ENCODE peak calls at places on chromosomes 13 and 19, in six cellular contexts. U is AG09319, D is adrenal gland, Q is kidney epithelial cell, Z is AG09309, M is neural progenitor cell. X is an unnamed sample.

GRCh38 chr13:60167121-60167520 is 3.4 kb upstream of the DIAPH3 start:
- DNase-seq in U (no peak), Z (no peak), Q (no peak), M (no peak), D (no peak), X (no peak)

GRCh38 chr13:36819064-36819810 is at the start of gene RFXAP:
- DNase-seq in Q (peak), Z (peak), M (peak), U (peak), D (peak), X (peak)

GRCh38 chr19:5889288-5889971 is 14.2 kb downstream of the NDUFA11 start:
- DNase-seq in D (no peak), Z (no peak), U (no peak), M (no peak), Q (no peak), X (no peak)

GRCh38 chr13:44768775-44769578 is 192.8 kb upstream of the TSC22D1 start:
- DNase-seq in Z (peak), U (no peak), M (no peak), D (no peak), Q (no peak), X (no peak)

GRCh38 chr19:17041994-17042393 is 15.4 kb upstream of the CPAMD8 start:
- DNase-seq in Q (no peak), D (peak), Z (no peak), M (no peak), U (peak), X (no peak)

GRCh38 chr13:63696055-63696454 is 2280.4 kb upstream of the PCDH20 start:
- DNase-seq in U (no peak), D (no peak), M (no peak), Z (no peak), Q (no peak), X (no peak)

GRCh38 chr19:10550336-10550735 is 6.6 kb downstream of the ATG4D start:
- DNase-seq in M (no peak), Q (no peak), Z (no peak), U (no peak), D (no peak), X (no peak)

GRCh38 chr13:23289917-23290357 is 109.2 kb downstream of the SGCG start:
- DNase-seq in Q (no peak), D (no peak), Z (no peak), U (no peak), M (no peak), X (no peak)

GRCh38 chr13:112222971-112223370 is 153.2 kb upstream of the SPACA7 start:
- DNase-seq in M (no peak), U (no peak), D (no peak), Z (no peak), Q (no peak), X (no peak)

GRCh38 chr19:4699826-4700572 is 23.6 kb downstream of the DPP9 start:
- DNase-seq in U (no peak), M (no peak), Q (no peak), Z (no peak), D (no peak), X (no peak)

GRCh38 chr13:113208424-113209335 is at the start of gene PCID2:
- DNase-seq in M (peak), Q (peak), U (peak), Z (peak), D (peak), X (peak)

GRCh38 chr19:57052102-57052501 is 67.7 kb upstream of the USP29 start:
- DNase-seq in Z (no peak), Q (no peak), M (no peak), U (no peak), D (no peak), X (no peak)

GRCh38 chr19:57056972-57057371 is 62.8 kb upstream of the USP29 start:
- DNase-seq in U (no peak), Z (no peak), M (no peak), D (peak), Q (no peak), X (no peak)

GRCh38 chr19:57053401-57053800 is 66.4 kb upstream of the USP29 start:
- DNase-seq in Z (no peak), D (no peak), Q (no peak), U (no peak), M (no peak), X (no peak)

GRCh38 chr19:57058871-57059270 is 60.9 kb upstream of the USP29 start:
- DNase-seq in D (no peak), M (no peak), Z (no peak), U (no peak), Q (no peak), X (no peak)

DNA sequence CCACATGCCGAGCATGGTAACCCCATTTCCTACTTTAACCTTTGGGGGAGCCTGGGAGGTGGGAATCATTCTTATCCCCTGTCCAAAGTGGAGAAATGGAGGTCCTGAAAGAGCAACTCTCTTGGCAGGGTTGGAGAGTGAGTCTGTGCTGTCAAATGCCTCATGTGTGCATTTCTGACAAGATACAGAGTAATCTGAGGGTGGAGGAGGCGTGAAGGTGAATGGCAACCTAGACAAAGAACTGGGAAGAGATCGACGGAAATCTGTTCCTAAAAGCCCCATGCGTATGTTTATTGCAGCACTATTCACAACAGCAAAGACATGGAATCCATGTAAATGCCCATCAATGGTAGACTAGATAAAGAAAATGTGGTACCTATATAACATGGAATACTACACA is 63.8 kb upstream of the USP29 start:
- DNase-seq in D (no peak), Z (no peak), Q (no peak), M (no peak), U (no peak), X (no peak)
- TF ChIP-seq CTCF in D (no peak), Z (no peak), Q (no peak), M (no peak), U (no peak), X (no peak)

DNA sequence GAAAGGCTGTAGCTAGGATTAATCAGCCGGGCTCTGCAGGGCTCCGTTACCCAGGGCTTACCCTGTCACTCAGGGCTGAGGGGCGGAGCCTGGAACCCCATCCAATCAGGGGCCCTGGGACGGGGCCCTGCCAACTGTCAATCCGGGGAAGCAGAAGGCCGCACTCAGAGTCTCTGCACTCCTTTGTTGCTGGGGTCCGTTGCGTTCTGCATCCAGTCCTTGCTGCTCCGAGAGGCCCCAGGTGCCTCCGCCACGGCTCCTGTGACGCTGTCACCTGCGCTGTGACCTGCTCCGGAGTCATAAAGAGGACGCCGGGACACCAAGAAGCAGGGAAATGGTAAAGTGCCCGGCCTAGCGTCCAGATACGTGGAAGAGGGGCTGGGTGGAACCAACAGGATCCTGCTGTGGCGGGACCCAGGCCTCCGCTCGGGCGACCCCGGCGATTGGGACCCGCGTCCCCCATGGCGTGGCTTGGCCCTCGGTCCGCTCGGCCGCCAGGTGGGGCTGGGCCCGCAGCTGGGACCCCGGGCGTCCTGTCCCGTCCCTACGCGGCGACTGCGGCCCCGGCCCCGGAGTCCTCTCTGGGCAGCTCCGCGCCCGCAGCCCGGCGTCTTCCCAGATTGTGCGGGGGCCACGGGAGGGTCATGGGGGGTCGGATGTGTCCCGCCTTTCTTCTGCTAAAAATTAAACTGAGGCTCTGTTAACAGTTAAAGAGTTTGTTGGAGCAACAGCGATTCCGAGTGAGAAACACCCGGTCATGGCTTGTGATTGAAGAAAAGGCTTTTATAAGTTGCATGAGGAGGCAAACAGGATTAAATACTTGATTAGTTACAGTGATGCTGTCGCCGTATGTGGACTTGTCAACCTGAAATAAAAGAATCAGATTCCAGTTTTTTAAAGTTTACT is at the start of gene ZNF491:
- DNase-seq in Q (peak), D (peak), U (peak), Z (peak), M (peak), X (no peak)
- TF ChIP-seq CTCF in Q (no peak), D (no peak), U (no peak), Z (peak), M (peak), X (no peak)

GRCh38 chr19:861756-862528 is 2.5 kb downstream of the CFD start:
- DNase-seq in D (peak), Q (no peak), U (no peak), Z (no peak), M (peak), X (peak)
- TF ChIP-seq CTCF in D (peak), Q (peak), U (no peak), Z (no peak), M (peak), X (no peak)

GRCh38 chr13:99606322-99607089 is 105.2 kb downstream of the TM9SF2 start:
- DNase-seq in U (peak), Z (no peak), Q (peak), M (peak), D (peak), X (peak)
- TF ChIP-seq CTCF in U (no peak), Z (no peak), Q (no peak), M (no peak), D (no peak), X (no peak)

X was measured in HCT116.